ENCODE peak calls at places on chromosomes 16 and 17, in four cellular contexts. One of them, this sample, is unnamed. For H3K4me1 and H3K27me3, the result is how much of the 10 kb centered on the place peaks cover.

GRCh38 chr16:27446721-27447120 is 44.7 kb downstream of the IL21R start:
- DNase-seq in heart right ventricle: no peak
- DNase-seq in A673: no peak
- DNase-seq in colonic mucosa: no peak
- DNase-seq in this sample: no peak

GRCh38 chr17:52138350-52138749 is 20.2 kb downstream of the CA10 start:
- DNase-seq in heart right ventricle: no peak
- DNase-seq in A673: no peak
- DNase-seq in colonic mucosa: no peak
- DNase-seq in this sample: no peak

GRCh38 chr17:79749156-79749815 is 18.5 kb downstream of the ENPP7 start:
- DNase-seq in heart right ventricle: no peak
- DNase-seq in A673: peak
- DNase-seq in colonic mucosa: no peak
- DNase-seq in this sample: no peak

GRCh38 chr17:2704031-2704889 is 7.3 kb downstream of the CLUH start:
- DNase-seq in heart right ventricle: no peak
- DNase-seq in A673: no peak
- DNase-seq in colonic mucosa: no peak
- DNase-seq in this sample: no peak

GRCh38 chr16:76910931-76911330 is 280.1 kb upstream of the MON1B start:
- DNase-seq in heart right ventricle: no peak
- DNase-seq in A673: no peak
- DNase-seq in colonic mucosa: no peak
- DNase-seq in this sample: no peak

GRCh38 chr16:58262592-58262991 is 32.2 kb downstream of the PRSS54 start:
- DNase-seq in heart right ventricle: no peak
- DNase-seq in A673: no peak
- DNase-seq in colonic mucosa: no peak
- DNase-seq in this sample: no peak

GRCh38 chr16:30623558-30624283 is 13.5 kb upstream of the ZNF689 start:
- DNase-seq in heart right ventricle: no peak
- DNase-seq in A673: no peak
- DNase-seq in colonic mucosa: no peak
- DNase-seq in this sample: no peak

GRCh38 chr17:44916781-44917241 is 1.5 kb upstream of the GFAP start:
- DNase-seq in heart right ventricle: peak
- DNase-seq in A673: no peak
- DNase-seq in colonic mucosa: no peak
- DNase-seq in this sample: no peak

GRCh38 chr17:51815097-51815496 is 343.4 kb downstream of the CA10 start:
- DNase-seq in heart right ventricle: no peak
- DNase-seq in A673: no peak
- DNase-seq in colonic mucosa: no peak
- DNase-seq in this sample: no peak

GRCh38 chr16:9260665-9261064 is 169.2 kb downstream of the HAPSTR1 start:
- DNase-seq in heart right ventricle: peak
- DNase-seq in A673: no peak
- DNase-seq in colonic mucosa: peak
- DNase-seq in this sample: peak

GRCh38 chr17:62085511-62086408 is 20.7 kb upstream of the MED13 start:
- DNase-seq in heart right ventricle: no peak
- DNase-seq in A673: no peak
- DNase-seq in colonic mucosa: no peak
- DNase-seq in this sample: no peak

GRCh38 chr17:71023631-71024030 is 854.3 kb downstream of the KCNJ2 start:
- DNase-seq in heart right ventricle: no peak
- DNase-seq in A673: peak
- DNase-seq in colonic mucosa: no peak
- DNase-seq in this sample: peak

GRCh38 chr16:1724491-1724890 is 18.5 kb downstream of the MAPK8IP3 start:
- DNase-seq in heart right ventricle: no peak
- DNase-seq in A673: no peak
- DNase-seq in colonic mucosa: no peak
- DNase-seq in this sample: no peak

GRCh38 chr17:10119203-10120112 is 78.9 kb downstream of the GAS7 start:
- DNase-seq in heart right ventricle: no peak
- DNase-seq in A673: peak
- DNase-seq in colonic mucosa: peak
- DNase-seq in this sample: no peak

GRCh38 chr17:9332164-9332527 is 243.5 kb downstream of the STX8 start:
- DNase-seq in heart right ventricle: no peak
- DNase-seq in A673: no peak
- DNase-seq in colonic mucosa: no peak
- DNase-seq in this sample: no peak

GRCh38 chr17:46772879-46773620 is 45.4 kb downstream of the WNT3 start:
- DNase-seq in heart right ventricle: no peak
- DNase-seq in A673: no peak
- DNase-seq in colonic mucosa: no peak
- DNase-seq in this sample: no peak

DNA sequence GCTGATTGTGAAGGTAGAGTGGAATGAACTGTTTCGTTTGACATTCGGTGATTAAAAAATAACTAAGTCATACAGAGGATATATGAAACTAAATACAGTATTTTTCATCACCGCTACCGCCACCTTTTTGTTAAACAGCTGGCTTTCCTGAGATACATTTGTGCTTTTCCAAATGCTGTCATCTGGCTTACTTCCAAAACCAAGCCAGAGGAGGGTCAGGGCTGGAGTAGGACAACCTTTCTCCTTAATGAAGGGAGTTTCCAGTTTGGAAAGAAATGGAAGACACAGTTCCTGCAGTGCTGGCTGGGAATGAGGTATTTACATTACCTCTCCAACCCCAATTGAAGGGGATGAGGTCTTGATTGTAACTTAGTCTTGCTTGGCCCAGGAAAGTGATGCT is 3.2 kb downstream of the TNRC6C start:
- DNase-seq in heart right ventricle: no peak
- DNase-seq in A673: no peak
- DNase-seq in colonic mucosa: no peak
- DNase-seq in this sample: no peak
- H3K4me1 ChIP-seq in heart right ventricle: under half
- H3K4me1 ChIP-seq in A673: under half
- H3K4me1 ChIP-seq in colonic mucosa: under half
- H3K4me1 ChIP-seq in this sample: under half

GRCh38 chr16:14496047-14496770 is 133.9 kb downstream of the PARN start:
- DNase-seq in heart right ventricle: no peak
- DNase-seq in A673: no peak
- DNase-seq in colonic mucosa: no peak
- DNase-seq in this sample: no peak
- TF ChIP-seq CTCF in heart right ventricle: no peak
- TF ChIP-seq CTCF in A673: no peak
- TF ChIP-seq CTCF in colonic mucosa: no peak
- TF ChIP-seq CTCF in this sample: no peak

DNA sequence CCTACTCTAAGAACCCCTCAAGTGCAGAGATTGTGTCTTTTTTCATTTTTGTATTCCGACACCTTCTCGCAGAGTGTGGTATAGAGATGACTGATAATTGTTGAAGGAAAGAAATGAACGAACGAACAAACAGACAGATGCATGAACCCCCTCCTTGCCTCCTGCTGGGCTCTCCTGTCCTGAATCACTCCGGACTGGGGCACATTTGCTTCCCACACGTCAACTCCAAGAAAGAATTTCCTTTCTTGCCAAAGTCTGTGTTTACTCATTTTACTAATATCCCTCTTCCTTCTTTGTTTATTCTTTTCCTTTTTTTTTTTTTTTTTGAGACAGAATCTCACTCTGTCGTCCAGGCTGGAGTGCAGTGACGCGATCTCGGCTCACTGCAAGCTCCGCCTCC is 37.5 kb upstream of the BHLHA9 start:
- DNase-seq in heart right ventricle: no peak
- DNase-seq in A673: no peak
- DNase-seq in colonic mucosa: no peak
- DNase-seq in this sample: no peak
- H3K27me3 ChIP-seq in heart right ventricle: under half
- H3K27me3 ChIP-seq in A673: under half
- H3K27me3 ChIP-seq in colonic mucosa: under half
- H3K27me3 ChIP-seq in this sample: under half

GRCh38 chr17:81110488-81111040 is 54.7 kb upstream of the PVALEF start:
- DNase-seq in heart right ventricle: no peak
- DNase-seq in A673: peak
- DNase-seq in colonic mucosa: no peak
- DNase-seq in this sample: no peak
- H3K4me1 ChIP-seq in heart right ventricle: under half
- H3K4me1 ChIP-seq in A673: under half
- H3K4me1 ChIP-seq in colonic mucosa: under half
- H3K4me1 ChIP-seq in this sample: under half

DNA sequence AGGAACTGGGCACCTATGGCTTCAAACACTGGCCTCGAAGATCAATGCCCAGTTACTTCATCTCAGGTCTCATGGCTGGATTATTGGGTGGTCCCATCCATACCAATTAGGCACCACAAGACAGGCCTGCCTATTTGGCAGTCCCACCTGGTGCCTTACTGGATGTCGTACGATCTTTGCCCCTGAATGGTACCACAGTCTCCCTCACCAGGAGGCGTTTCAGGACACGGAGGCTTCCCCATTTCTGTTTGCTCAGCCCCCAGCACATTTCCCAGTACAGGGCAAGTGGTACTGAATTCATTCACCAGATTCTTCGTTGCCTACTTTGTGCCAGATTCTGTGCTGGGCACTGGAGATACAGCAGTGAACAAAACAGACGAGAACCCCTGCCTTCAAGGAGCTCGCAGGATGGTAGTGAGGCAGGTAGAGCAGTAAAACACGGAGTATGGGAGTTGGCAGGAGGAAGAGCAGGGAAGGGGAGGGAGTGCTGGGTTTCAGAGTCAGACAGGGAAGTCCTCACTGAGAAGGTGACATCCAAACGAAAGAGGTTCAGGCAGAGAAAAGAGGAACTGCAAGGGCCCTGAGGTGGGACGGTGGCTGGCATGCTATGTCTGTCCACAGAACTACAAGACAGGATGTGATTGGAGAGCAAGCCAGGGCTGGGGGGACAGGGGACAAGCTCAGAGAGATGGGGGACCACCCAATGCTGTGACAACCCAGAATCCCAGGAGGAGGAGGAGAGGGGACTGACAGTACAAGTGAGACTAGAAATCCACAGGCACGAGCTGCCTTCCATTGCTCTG is 99.7 kb downstream of the RAB11FIP4 start:
- DNase-seq in heart right ventricle: no peak
- DNase-seq in A673: no peak
- DNase-seq in colonic mucosa: peak
- DNase-seq in this sample: no peak
- TF ChIP-seq CTCF in heart right ventricle: no peak
- TF ChIP-seq CTCF in A673: no peak
- TF ChIP-seq CTCF in colonic mucosa: no peak
- TF ChIP-seq CTCF in this sample: no peak

This sample was measured in BE2C.